ENCODE peak calls at places on chromosomes 6 and 20, in ten cellular contexts. E is NCI-H2081; T is memory B cell; G is mucosa of gallbladder; H is iPS-NIHi11; U is anterior cingulate cortex; P is T-cell; X is breast epithelium; V is stimulated activated CD8-positive, alpha-beta memory T cell treated with anti-CD3 and anti-CD28 coated beads, Interleukin-15, amount 100 ng/mL, for 24 hours; I is GM23248. C is an unnamed sample.

GRCh38 chr6:163892814-163893561 is 478.5 kb downstream of the QKI start:
- DNase-seq in X (no peak), E (no peak), U (no peak), G (no peak), P (no peak), T (no peak), H (no peak), V (no peak), I (no peak), C (no peak)

GRCh38 chr6:168118935-168119334 is 39.9 kb upstream of the FRMD1 start:
- DNase-seq in H (no peak), U (no peak), X (peak), I (no peak), G (no peak), P (no peak), T (no peak), V (no peak), E (no peak), C (no peak)

GRCh38 chr6:112357801-112358200 is 10.7 kb downstream of the RFPL4B start:
- DNase-seq in U (no peak), I (peak), P (no peak), E (no peak), V (no peak), H (no peak), G (no peak), T (no peak), X (no peak), C (no peak)

GRCh38 chr6:12051861-12052368 is 39.8 kb downstream of the HIVEP1 start:
- DNase-seq in G (no peak), X (no peak), E (no peak), P (peak), H (no peak), U (no peak), T (no peak), I (peak), V (no peak), C (no peak)

GRCh38 chr6:28633445-28634215 is 107.9 kb downstream of the GPX5 start:
- DNase-seq in X (no peak), P (no peak), U (no peak), I (no peak), G (no peak), T (no peak), V (no peak), H (peak), E (no peak), C (no peak)

GRCh38 chr6:75206338-75207210 is 721 bp upstream of the COL12A1 start:
- DNase-seq in H (no peak), T (no peak), G (no peak), P (no peak), X (no peak), I (peak), V (no peak), U (no peak), E (no peak), C (peak)

GRCh38 chr6:156816505-156816904 is 39.3 kb downstream of the ARID1B start:
- DNase-seq in E (no peak), I (no peak), X (no peak), P (no peak), T (no peak), G (peak), U (no peak), V (no peak), H (no peak), C (no peak)

GRCh38 chr6:38349795-38350194 is 289.9 kb downstream of the BTBD9 start:
- DNase-seq in I (peak), H (no peak), T (no peak), X (no peak), P (no peak), U (no peak), E (no peak), G (peak), V (no peak), C (no peak)

GRCh38 chr20:37564388-37565133 is 36.9 kb upstream of the BLCAP start:
- DNase-seq in U (peak), H (peak), P (peak), V (peak), E (peak), I (peak), T (peak), G (peak), X (no peak), C (peak)

GRCh38 chr20:50744143-50744792 is 12.9 kb downstream of the PARD6B start:
- DNase-seq in I (peak), P (no peak), H (peak), E (no peak), U (peak), V (no peak), X (peak), G (peak), T (no peak), C (peak)

GRCh38 chr6:112199001-112199403 is 55.4 kb downstream of the LAMA4 start:
- DNase-seq in T (no peak), E (no peak), G (no peak), V (no peak), U (no peak), H (no peak), P (no peak), X (no peak), I (no peak), C (peak)

GRCh38 chr20:51600016-51600420 is 57.5 kb upstream of the NFATC2 start:
- DNase-seq in I (no peak), H (no peak), P (no peak), G (no peak), E (no peak), V (no peak), T (no peak), X (no peak), U (no peak), C (no peak)

GRCh38 chr6:33298773-33299236 is at the start of gene RGL2:
- DNase-seq in V (no peak), I (peak), X (peak), E (peak), P (peak), H (peak), T (no peak), G (peak), U (peak), C (no peak)

GRCh38 chr20:1734269-1734858 is 76.8 kb upstream of the SIRPG start:
- DNase-seq in P (peak), I (peak), T (no peak), E (no peak), X (no peak), G (no peak), U (no peak), H (no peak), V (no peak), C (no peak)

GRCh38 chr6:20071998-20072397 is 140.3 kb downstream of the MBOAT1 start:
- DNase-seq in E (no peak), G (no peak), P (no peak), T (no peak), X (no peak), I (no peak), H (no peak), U (no peak), V (no peak), C (no peak)

GRCh38 chr6:6884193-6884627 is 223.6 kb upstream of the RREB1 start:
- DNase-seq in U (no peak), E (no peak), I (peak), P (no peak), X (no peak), H (no peak), T (no peak), V (no peak), G (no peak), C (no peak)

GRCh38 chr6:65182681-65183080 is 524.3 kb downstream of the EYS start:
- DNase-seq in T (no peak), H (no peak), G (no peak), E (no peak), X (no peak), I (no peak), V (no peak), P (no peak), U (no peak), C (no peak)

GRCh38 chr20:63124782-63125580 is 91.0 kb downstream of the YTHDF1 start:
- DNase-seq in G (no peak), H (no peak), V (no peak), P (no peak), I (no peak), T (no peak), U (no peak), E (no peak), X (no peak), C (no peak)

GRCh38 chr6:136209496-136209895 is 40.6 kb downstream of the MTFR2 start:
- DNase-seq in G (no peak), I (no peak), P (no peak), H (no peak), V (no peak), U (no peak), T (no peak), X (no peak), E (no peak), C (no peak)

GRCh38 chr20:59777321-59777705 is 156.1 kb downstream of the SYCP2 start:
- DNase-seq in G (no peak), H (no peak), X (no peak), I (no peak), V (no peak), T (no peak), P (no peak), E (no peak), U (no peak), C (no peak)

GRCh38 chr6:35385457-35386202 is 43.3 kb downstream of the PPARD start:
- DNase-seq in G (no peak), I (peak), P (no peak), H (no peak), X (no peak), U (no peak), T (no peak), E (peak), V (no peak), C (no peak)

GRCh38 chr20:10647471-10647870 is 26.3 kb downstream of the JAG1 start:
- DNase-seq in U (no peak), P (no peak), G (no peak), E (no peak), T (no peak), I (peak), X (no peak), V (no peak), H (peak), C (peak)

GRCh38 chr6:25311251-25311910 is 32.2 kb downstream of the CARMIL1 start:
- DNase-seq in U (no peak), E (no peak), V (no peak), P (no peak), I (peak), X (no peak), T (no peak), G (peak), H (no peak), C (peak)

GRCh38 chr6:75815756-75816155 is 66.7 kb downstream of the MYO6 start:
- DNase-seq in U (no peak), P (no peak), X (no peak), H (no peak), I (no peak), E (no peak), V (no peak), G (no peak), T (no peak), C (no peak)

GRCh38 chr6:77368660-77369313 is 94.5 kb downstream of the HTR1B start:
- DNase-seq in T (no peak), I (peak), G (no peak), V (no peak), H (peak), P (no peak), E (no peak), X (peak), U (no peak), C (peak)

GRCh38 chr6:84546427-84546914 is 217.9 kb downstream of the TBX18 start:
- DNase-seq in I (peak), P (no peak), V (no peak), X (no peak), G (no peak), H (no peak), E (peak), U (no peak), T (no peak), C (peak)

GRCh38 chr6:11413728-11414127 is 123.8 kb upstream of the TMEM170B start:
- DNase-seq in P (no peak), X (no peak), V (no peak), I (peak), G (no peak), U (no peak), E (no peak), H (no peak), T (no peak), C (no peak)

GRCh38 chr20:15838466-15838865 is 734.8 kb downstream of the KIF16B start:
- DNase-seq in U (no peak), I (no peak), H (no peak), E (no peak), X (no peak), G (no peak), T (no peak), P (no peak), V (no peak), C (no peak)

GRCh38 chr6:142746524-142746923 is 198.5 kb downstream of the HIVEP2 start:
- DNase-seq in I (no peak), U (no peak), T (peak), H (peak), P (peak), G (no peak), E (no peak), X (no peak), V (no peak), C (peak)

GRCh38 chr20:40678286-40678835 is 10.7 kb downstream of the MAFB start:
- DNase-seq in P (no peak), U (no peak), I (no peak), X (no peak), G (no peak), V (no peak), E (no peak), H (no peak), T (no peak), C (no peak)

GRCh38 chr20:6845141-6845540 is 77.7 kb downstream of the BMP2 start:
- DNase-seq in E (no peak), T (no peak), H (no peak), G (no peak), U (no peak), V (no peak), X (no peak), I (no peak), P (no peak), C (no peak)

GRCh38 chr20:21109144-21109543 is 3.0 kb upstream of the LINC00237 start:
- DNase-seq in H (no peak), P (no peak), T (no peak), X (no peak), U (no peak), V (no peak), I (peak), E (no peak), G (no peak), C (no peak)

GRCh38 chr6:251920-252319 is 40.4 kb upstream of the DUSP22 start:
- DNase-seq in V (no peak), U (no peak), G (no peak), P (no peak), E (no peak), T (no peak), X (no peak), H (no peak), I (no peak), C (no peak)

GRCh38 chr6:30238178-30238795 is 25.1 kb upstream of the TRIM26 start:
- DNase-seq in I (peak), U (no peak), P (peak), V (no peak), G (no peak), E (no peak), T (no peak), X (no peak), H (peak), C (peak)

GRCh38 chr20:49657118-49657901 is 56.4 kb downstream of the B4GALT5 start:
- DNase-seq in H (no peak), P (no peak), T (no peak), U (no peak), I (peak), E (no peak), G (no peak), X (no peak), V (no peak), C (no peak)

GRCh38 chr6:167102318-167102717 is 20.6 kb upstream of the CCR6 start:
- DNase-seq in T (no peak), I (no peak), U (no peak), X (no peak), H (no peak), V (no peak), P (no peak), G (no peak), E (no peak), C (no peak)

GRCh38 chr20:53903652-53903987 is 166.8 kb downstream of the BCAS1 start:
- DNase-seq in P (peak), G (no peak), I (peak), U (no peak), H (no peak), X (no peak), E (no peak), V (no peak), T (no peak), C (no peak)

GRCh38 chr6:131782764-131783163 is 25.1 kb upstream of the ENPP1 start:
- DNase-seq in X (no peak), T (no peak), E (peak), G (no peak), V (no peak), H (no peak), I (no peak), P (no peak), U (no peak), C (no peak)

C was measured in ELF-1.